ENCODE peak calls at places on chromosomes 6 and 20, in five cellular contexts. T, U, X, L and B are unnamed samples.

GRCh38 chr6:136468711-136469110 is 81.5 kb downstream of the MAP7 start:
- DNase-seq in T (no peak), U (no peak), X (no peak), L (no peak), B (no peak)

GRCh38 chr20:47198254-47198671 is 158.2 kb downstream of the ZMYND8 start:
- DNase-seq in T (no peak), U (peak), X (no peak), L (no peak), B (no peak)

GRCh38 chr20:47573586-47573985 is 71.9 kb downstream of the NCOA3 start:
- DNase-seq in T (no peak), U (no peak), X (no peak), L (no peak), B (no peak)

GRCh38 chr20:59752704-59753460 is 148.5 kb downstream of the PHACTR3 start:
- DNase-seq in T (no peak), U (no peak), X (no peak), L (no peak), B (no peak)

GRCh38 chr6:134317471-134318131 is at the start of gene SGK1:
- DNase-seq in T (no peak), U (peak), X (no peak), L (no peak), B (no peak)

GRCh38 chr6:47153066-47153755 is 111.1 kb upstream of the ADGRF1 start:
- DNase-seq in T (no peak), U (peak), X (peak), L (no peak), B (no peak)

GRCh38 chr6:72286911-72287311 is 335.0 kb upstream of the KCNQ5 start:
- DNase-seq in T (no peak), U (peak), X (no peak), L (no peak), B (no peak)

GRCh38 chr6:67717281-67717680 is 917.8 kb upstream of the ADGRB3 start:
- DNase-seq in T (no peak), U (peak), X (no peak), L (no peak), B (no peak)

GRCh38 chr20:21189761-21190523 is 64.1 kb downstream of the KIZ start:
- DNase-seq in T (no peak), U (no peak), X (no peak), L (no peak), B (no peak)

GRCh38 chr20:59772931-59773913 is 160.2 kb downstream of the SYCP2 start:
- DNase-seq in T (peak), U (no peak), X (peak), L (no peak), B (no peak)

GRCh38 chr6:79813143-79813542 is 134.2 kb downstream of the ELOVL4 start:
- DNase-seq in T (no peak), U (no peak), X (no peak), L (no peak), B (no peak)

GRCh38 chr6:42276008-42276890 is 58.6 kb upstream of the MRPS10 start:
- DNase-seq in T (no peak), U (no peak), X (no peak), L (no peak), B (no peak)

GRCh38 chr20:47389867-47390347 is 33.4 kb upstream of the ZMYND8 start:
- DNase-seq in T (no peak), U (peak), X (peak), L (no peak), B (no peak)

GRCh38 chr20:61874421-61875068 is 191.1 kb downstream of the TAF4 start:
- DNase-seq in T (no peak), U (peak), X (peak), L (no peak), B (no peak)

GRCh38 chr20:8656335-8656734 is 412.6 kb upstream of the PLCB4 start:
- DNase-seq in T (no peak), U (peak), X (no peak), L (no peak), B (no peak)

GRCh38 chr6:113644861-113645575 is 212.1 kb upstream of the MARCKS start:
- DNase-seq in T (no peak), U (peak), X (no peak), L (no peak), B (no peak)

GRCh38 chr6:94735270-94735669 is 842.1 kb upstream of the MANEA start:
- DNase-seq in T (no peak), U (no peak), X (no peak), L (no peak), B (no peak)

GRCh38 chr6:149454405-149454848 is 30.4 kb downstream of the ZC3H12D start:
- DNase-seq in T (peak), U (peak), X (peak), L (no peak), B (no peak)

GRCh38 chr6:2259002-2259494 is 13.6 kb upstream of the GMDS start:
- DNase-seq in T (no peak), U (no peak), X (no peak), L (no peak), B (peak)

GRCh38 chr6:143773503-143773902 is 69.6 kb upstream of the LTV1 start:
- DNase-seq in T (no peak), U (no peak), X (no peak), L (no peak), B (no peak)

GRCh38 chr6:86706449-86706848 is 230.9 kb upstream of the HTR1E start:
- DNase-seq in T (no peak), U (no peak), X (no peak), L (no peak), B (no peak)

GRCh38 chr20:62891111-62891510 is 29.5 kb upstream of the TCFL5 start:
- DNase-seq in T (no peak), U (no peak), X (no peak), L (no peak), B (no peak)

GRCh38 chr6:12345694-12346058 is 55.5 kb downstream of the EDN1 start:
- DNase-seq in T (no peak), U (no peak), X (no peak), L (no peak), B (no peak)

GRCh38 chr6:142796571-142796970 is 148.4 kb downstream of the HIVEP2 start:
- DNase-seq in T (no peak), U (peak), X (no peak), L (no peak), B (no peak)

GRCh38 chr6:119052292-119052889 is 26.1 kb downstream of the FAM184A start:
- DNase-seq in T (no peak), U (no peak), X (no peak), L (no peak), B (no peak)

GRCh38 chr6:170091639-170092579 is 199.0 kb downstream of the DLL1 start:
- DNase-seq in T (peak), U (no peak), X (no peak), L (no peak), B (peak)

DNA sequence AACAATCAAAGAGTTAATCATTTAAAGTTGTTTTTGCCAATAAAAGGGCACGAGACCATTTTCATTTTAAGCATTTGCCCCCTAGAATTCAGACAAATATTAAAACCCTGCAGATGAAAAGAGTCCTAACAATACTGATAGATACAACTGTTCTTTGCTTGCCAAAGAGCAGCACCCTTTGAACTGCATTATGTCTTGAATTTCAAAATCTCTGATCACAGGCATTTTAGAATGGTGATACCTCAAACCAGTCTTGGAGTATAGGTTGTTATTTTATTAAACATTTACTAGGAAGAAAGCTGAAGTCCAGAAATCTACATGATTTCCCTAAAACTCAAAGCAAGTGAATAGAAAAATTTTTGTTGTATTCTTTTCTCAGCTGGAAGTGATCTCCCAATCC is 108.7 kb downstream of the KIF13A start:
- DNase-seq in T (no peak), U (no peak), X (no peak), L (no peak), B (no peak)
- H3K27ac ChIP-seq in T (no peak), U (no peak), X (peak), L (no peak), B (no peak)

DNA sequence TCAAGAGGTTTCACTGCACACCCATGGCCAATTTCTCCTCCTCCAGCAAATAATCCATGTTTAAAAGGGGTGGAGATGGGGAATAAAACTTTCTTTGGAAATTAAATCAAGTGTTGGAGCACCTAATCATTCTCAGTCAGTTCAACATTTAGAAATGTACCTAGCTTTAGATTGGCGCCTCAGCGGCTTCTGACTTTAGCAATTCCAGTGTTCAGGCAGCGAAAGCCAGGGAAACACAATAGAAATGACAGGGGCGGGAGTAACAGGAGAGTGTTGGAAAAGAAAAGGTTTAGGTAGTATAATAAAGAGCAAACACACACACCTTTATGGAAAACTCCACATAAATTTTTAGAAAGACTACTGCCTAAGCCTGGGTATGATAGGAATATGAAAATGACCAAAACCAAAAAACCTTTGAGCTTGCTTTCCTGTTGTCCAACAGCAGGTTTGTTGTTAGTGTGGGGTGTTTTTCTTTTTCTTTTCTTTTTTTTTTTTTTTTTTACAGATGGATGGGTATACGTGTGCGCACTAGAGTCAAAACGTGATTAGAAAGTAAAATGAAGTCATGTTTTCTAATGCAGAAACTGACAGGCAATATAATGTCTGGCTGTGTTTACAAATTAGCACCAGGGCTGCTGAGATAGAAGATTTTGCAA is 7.7 kb downstream of the TFAP2A start:
- DNase-seq in T (no peak), U (no peak), X (no peak), L (no peak), B (no peak)
- H3K4me3 ChIP-seq in T (no peak), U (no peak), X (peak), L (no peak), B (no peak)

DNA sequence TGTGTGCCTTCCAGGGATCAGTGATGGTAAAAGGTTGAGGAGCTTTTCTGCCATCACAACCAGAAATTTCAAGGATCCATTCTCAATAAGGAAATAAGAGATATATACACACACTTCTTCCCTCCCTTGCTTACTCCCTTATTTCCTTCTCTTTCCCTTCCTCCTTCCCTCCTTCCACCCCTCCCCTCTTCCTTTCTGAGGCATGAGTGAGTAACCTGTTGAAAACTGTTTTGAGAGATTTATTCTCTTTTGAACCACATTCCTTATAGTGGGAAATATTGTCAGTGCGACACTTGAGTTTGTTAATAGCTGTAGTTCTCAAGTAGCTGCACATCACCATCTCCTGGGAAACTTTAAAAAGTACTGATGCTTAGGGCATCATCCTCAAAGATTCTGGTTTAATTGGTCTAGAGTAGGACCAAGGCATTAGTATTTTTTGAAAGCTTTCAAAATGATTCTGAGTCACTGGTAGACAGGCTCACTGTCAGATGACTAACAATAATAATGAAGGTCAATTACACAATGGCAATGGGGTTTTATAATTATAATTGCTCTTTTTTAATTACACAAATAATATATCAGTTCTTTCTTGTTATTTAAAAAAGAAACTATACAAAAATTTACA is 109.9 kb downstream of the POPDC3 start:
- DNase-seq in T (no peak), U (no peak), X (no peak), L (no peak), B (no peak)
- H3K27ac ChIP-seq in T (no peak), U (no peak), X (no peak), L (no peak), B (no peak)

GRCh38 chr6:146028250-146028789 is 542 bp upstream of the GRM1 start:
- DNase-seq in T (no peak), U (peak), X (peak), L (peak), B (no peak)
- H3K4me3 ChIP-seq in T (peak), U (no peak), X (no peak), L (no peak), B (no peak)